ENCODE peak calls at places on chromosomes 3 and 15, in seven cellular contexts. L is endothelial cell, B is spleen, W is upper lobe of right lung, J is GM13976, X is HFF-Myc, I is cardiac muscle cell. E is an unnamed sample.

GRCh38 chr3:31004025-31004678 is 109.7 kb upstream of the GADL1 start:
- DNase-seq in B (no peak), J (no peak), I (peak; percentile 80), X (peak; percentile 14), L (no peak), W (no peak), E (no peak)

GRCh38 chr3:56970401-56971002 is 90.0 kb upstream of the SPATA12 start:
- DNase-seq in B (no peak), L (no peak), X (no peak), I (peak; percentile 84), J (peak; percentile 60), W (no peak), E (no peak)

GRCh38 chr15:75455982-75456531 is 4.6 kb upstream of the SIN3A start:
- DNase-seq in L (peak; percentile 37), X (no peak), J (peak; percentile 56), W (peak; percentile 79), B (no peak), I (peak; percentile 49), E (no peak)

GRCh38 chr3:65398953-65399352 is 639.8 kb downstream of the MAGI1 start:
- DNase-seq in W (no peak), L (no peak), I (no peak), X (peak; percentile 17), B (no peak), J (no peak), E (no peak)

GRCh38 chr15:71109890-71110289 is 5.4 kb upstream of the THSD4 start:
- DNase-seq in B (no peak), I (no peak), W (no peak), J (no peak), X (no peak), L (no peak), E (no peak)

GRCh38 chr15:62253294-62253693 is 88.2 kb upstream of the C2CD4B start:
- DNase-seq in W (no peak), L (peak; percentile 34), J (no peak), I (peak; percentile 8), B (no peak), X (no peak), E (no peak)

GRCh38 chr15:100211855-100212850 is 129.6 kb downstream of the ADAMTS17 start:
- DNase-seq in W (peak; percentile 48), L (no peak), J (no peak), B (peak; percentile 59), X (no peak), I (peak; percentile 62), E (no peak)

GRCh38 chr3:135106445-135106844 is 311.4 kb downstream of the EPHB1 start:
- DNase-seq in I (peak; percentile 0), W (no peak), X (peak; percentile 5), L (peak; percentile 61), B (no peak), J (peak; percentile 32), E (peak; percentile 58)

GRCh38 chr3:66001626-66002025 is 37.1 kb downstream of the MAGI1 start:
- DNase-seq in L (no peak), J (no peak), X (no peak), B (no peak), W (no peak), I (no peak), E (no peak)

GRCh38 chr3:37174532-37175126 is at the start of gene LRRFIP2:
- DNase-seq in W (no peak), X (no peak), B (no peak), J (peak; percentile 57), L (no peak), I (peak; percentile 70), E (no peak)

GRCh38 chr3:148175215-148175614 is 522.5 kb upstream of the AGTR1 start:
- DNase-seq in I (peak; percentile 53), W (no peak), B (no peak), L (no peak), J (no peak), X (no peak), E (no peak)

GRCh38 chr15:93302080-93302765 is 213.2 kb upstream of the RGMA start:
- DNase-seq in J (no peak), B (no peak), W (no peak), X (no peak), I (no peak), L (no peak), E (no peak)

GRCh38 chr3:14862303-14862660 is 43.5 kb downstream of the FGD5 start:
- DNase-seq in X (no peak), W (no peak), I (no peak), J (no peak), L (no peak), B (peak; percentile 24), E (no peak)

GRCh38 chr3:98331329-98331728 is 22.3 kb upstream of the OR5K4 start:
- DNase-seq in J (no peak), L (no peak), W (no peak), I (no peak), X (no peak), B (no peak), E (no peak)

GRCh38 chr3:162719684-162720341 is 1223.2 kb downstream of the OTOL1 start:
- DNase-seq in I (peak; percentile 87), W (no peak), X (peak; percentile 52), B (no peak), J (no peak), L (no peak), E (no peak)

GRCh38 chr3:177141471-177141870 is 55.8 kb downstream of the TBL1XR1 start:
- DNase-seq in L (no peak), B (no peak), I (no peak), J (no peak), X (no peak), W (no peak), E (no peak)

GRCh38 chr3:101070260-101071121 is 77.3 kb upstream of the ABI3BP start:
- DNase-seq in J (peak; percentile 35), I (peak; percentile 25), X (no peak), W (peak; percentile 83), L (peak; percentile 65), B (peak; percentile 79), E (peak; percentile 18)
- TF ChIP-seq CTCF in J (peak; percentile 63), I (peak; percentile 58), X (peak; percentile 70), W (peak; percentile 71), L (peak; percentile 72), B (peak; percentile 41), E (peak; percentile 72)

GRCh38 chr3:47370887-47371697 is 9.7 kb upstream of the PTPN23 start:
- DNase-seq in B (peak; percentile 80), W (no peak), J (peak; percentile 84), L (peak; percentile 45), I (peak; percentile 24), X (no peak), E (peak; percentile 13)
- TF ChIP-seq CTCF in B (peak; percentile 34), W (peak; percentile 50), J (no peak), L (peak; percentile 36), I (peak; percentile 12), X (peak; percentile 16), E (peak; percentile 61)

DNA sequence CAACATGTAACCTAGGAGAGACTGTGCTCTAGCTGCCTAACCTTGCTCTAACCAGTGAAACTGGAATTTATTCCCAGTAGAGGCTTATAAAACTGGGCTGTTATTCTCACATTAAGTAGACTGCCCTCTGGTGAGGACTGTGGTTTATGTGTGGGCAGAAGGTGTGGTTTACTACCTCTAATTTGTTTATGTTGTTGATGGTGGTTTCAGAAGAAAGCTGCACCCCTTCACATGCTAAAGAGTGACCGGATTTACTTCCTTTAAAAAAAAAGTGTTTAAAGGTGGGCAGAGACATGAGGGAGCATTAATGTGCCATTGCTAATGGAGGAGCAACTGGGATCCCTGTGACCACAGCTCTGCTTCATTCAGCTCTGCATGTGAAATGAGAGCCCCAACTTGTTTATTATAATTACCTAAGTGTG is 273.2 kb downstream of the MECOM start:
- DNase-seq in I (peak; percentile 60), L (no peak), W (no peak), B (no peak), X (no peak), J (no peak), E (no peak)
- TF ChIP-seq CTCF in I (peak; percentile 44), L (no peak), W (peak; percentile 9), B (no peak), X (no peak), J (no peak), E (no peak)

DNA sequence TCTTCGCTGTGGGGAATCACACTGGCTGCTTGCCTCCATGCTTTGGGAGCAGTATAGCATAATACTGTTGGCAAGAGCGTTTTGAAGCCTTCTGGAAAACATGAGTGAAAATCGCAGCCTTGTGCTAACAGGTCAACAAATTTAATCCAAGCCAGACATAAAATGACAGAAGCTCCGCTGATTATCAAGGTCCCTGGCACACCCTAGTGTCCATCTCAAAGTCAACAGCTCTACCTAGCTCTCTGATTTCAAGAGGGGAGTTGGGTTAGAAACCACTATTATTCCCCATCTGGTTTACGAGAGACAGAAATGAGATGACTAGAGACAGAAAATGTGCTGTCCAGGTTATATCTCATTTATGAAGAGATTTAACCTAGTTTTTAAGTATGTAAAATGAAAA is 73.6 kb upstream of the MDFIC2 start:
- DNase-seq in X (no peak), J (no peak), W (no peak), I (no peak), B (no peak), L (no peak), E (no peak)
- TF ChIP-seq CTCF in X (no peak), J (no peak), W (no peak), I (no peak), B (no peak), L (no peak), E (no peak)